ENCODE peak calls at places on chromosome 17, in nine cellular contexts. M is CD4-positive, alpha-beta memory T cell; G is mammary epithelial cell; K is cardiac muscle cell; X is keratinocyte; Z is neural progenitor cell; S is tibial artery; P is iPS DF 6.9; D is thoracic aorta. A is an unnamed sample.

GRCh38 chr17:45246861-45247428 is 14.9 kb downstream of the SPATA32 start:
- DNase-seq in M (no peak), G (no peak), K (peak; percentile 71), X (no peak), Z (peak; percentile 89), S (no peak), P (no peak), D (no peak), A (no peak)

GRCh38 chr17:14228903-14229302 is 7.8 kb downstream of the CDRT15 start:
- DNase-seq in M (no peak), G (no peak), K (no peak), X (no peak), Z (no peak), S (no peak), P (no peak), D (no peak), A (no peak)

GRCh38 chr17:2854662-2855061 is 58.4 kb downstream of the RAP1GAP2 start:
- DNase-seq in M (no peak), G (peak; percentile 11), K (no peak), X (no peak), Z (no peak), S (no peak), P (no peak), D (no peak), A (no peak)

GRCh38 chr17:41773731-41774193 is 12.7 kb downstream of the JUP start:
- DNase-seq in M (no peak), G (peak; percentile 74), K (peak; percentile 20), X (no peak), Z (no peak), S (no peak), P (no peak), D (no peak), A (no peak)

GRCh38 chr17:57599271-57600045 is 145.6 kb downstream of the CCDC182 start:
- DNase-seq in M (peak; percentile 29), G (no peak), K (no peak), X (no peak), Z (no peak), S (no peak), P (no peak), D (no peak), A (no peak)

GRCh38 chr17:35448214-35448898 is at the start of gene SLFN13:
- DNase-seq in M (peak; percentile 80), G (peak; percentile 71), K (peak; percentile 67), X (peak; percentile 17), Z (peak; percentile 56), S (peak; percentile 75), P (no peak), D (no peak), A (peak; percentile 73)

GRCh38 chr17:50219345-50219744 is 17.9 kb upstream of the COL1A1 start:
- DNase-seq in M (no peak), G (peak; percentile 86), K (no peak), X (no peak), Z (no peak), S (no peak), P (no peak), D (no peak), A (no peak)

GRCh38 chr17:42922335-42922734 is 21.7 kb downstream of the G6PC1 start:
- DNase-seq in M (no peak), G (no peak), K (peak; percentile 1), X (no peak), Z (no peak), S (no peak), P (no peak), D (no peak), A (no peak)

GRCh38 chr17:63402808-63403207 is 43.3 kb downstream of the CYB561 start:
- DNase-seq in M (no peak), G (no peak), K (no peak), X (no peak), Z (no peak), S (no peak), P (no peak), D (no peak), A (no peak)

GRCh38 chr17:46952115-46952514 is 26.9 kb downstream of the RPRML start:
- DNase-seq in M (no peak), G (no peak), K (no peak), X (no peak), Z (no peak), S (no peak), P (no peak), D (no peak), A (no peak)

GRCh38 chr17:8031950-8032349 is 6.9 kb upstream of the ALOX15B start:
- DNase-seq in M (no peak), G (no peak), K (no peak), X (no peak), Z (no peak), S (no peak), P (no peak), D (no peak), A (no peak)

GRCh38 chr17:17104036-17104435 is 61.8 kb downstream of the MPRIP start:
- DNase-seq in M (no peak), G (no peak), K (no peak), X (no peak), Z (no peak), S (no peak), P (no peak), D (no peak), A (peak; percentile 29)

GRCh38 chr17:40910441-40910841 is 25.4 kb upstream of the KRT20 start:
- DNase-seq in M (no peak), G (peak; percentile 84), K (no peak), X (no peak), Z (no peak), S (no peak), P (no peak), D (no peak), A (no peak)

GRCh38 chr17:42843358-42843934 is 934 bp upstream of the AOC2 start:
- DNase-seq in M (peak; percentile 16), G (peak; percentile 42), K (peak; percentile 63), X (no peak), Z (peak; percentile 72), S (no peak), P (no peak), D (no peak), A (no peak)

GRCh38 chr17:38815576-38816193 is 9.4 kb downstream of the CWC25 start:
- DNase-seq in M (peak; percentile 8), G (peak; percentile 46), K (no peak), X (no peak), Z (no peak), S (no peak), P (no peak), D (no peak), A (no peak)
- H3K27ac ChIP-seq in M (no peak overlapping the region), G (no peak overlapping the region), K (no peak overlapping the region), X (no peak overlapping the region), Z (no peak overlapping the region), S (no peak overlapping the region), P (no peak overlapping the region), D (no peak overlapping the region), A (no peak overlapping the region)

DNA sequence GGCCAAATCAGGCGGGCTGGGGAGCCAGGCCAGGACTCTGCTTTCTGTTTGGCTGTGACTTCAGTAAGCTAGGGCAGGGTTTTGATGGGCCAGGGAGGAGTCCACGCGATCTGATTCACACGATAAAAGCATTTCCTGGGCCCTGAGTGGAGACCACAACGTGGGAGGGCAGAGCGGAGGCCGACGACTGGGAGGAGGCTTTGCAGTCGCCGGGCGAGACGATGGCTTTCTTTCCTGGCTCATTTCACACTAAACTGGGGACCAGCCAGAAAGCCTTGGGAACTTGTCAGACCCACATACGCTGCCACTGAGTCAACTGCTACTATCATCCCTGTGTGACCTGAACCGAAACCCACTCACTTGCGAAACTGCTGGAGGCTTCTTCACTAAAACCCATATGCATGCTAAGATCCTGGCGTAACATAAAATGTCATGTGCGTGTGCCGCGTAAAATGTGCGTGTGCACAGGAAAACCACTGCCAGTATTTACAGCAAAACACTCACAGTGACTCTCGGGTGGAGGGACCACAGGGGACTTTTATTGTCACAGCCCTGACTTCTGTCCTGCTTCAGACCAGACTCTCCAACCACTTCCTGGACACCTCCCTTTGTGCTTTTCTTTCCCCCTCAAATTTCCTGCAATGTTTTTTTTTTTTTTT is 14.2 kb upstream of the RHBDF2 start:
- DNase-seq in M (peak; percentile 94), G (peak; percentile 91), K (no peak), X (no peak), Z (no peak), S (peak; percentile 91), P (no peak), D (peak; percentile 72), A (peak; percentile 85)
- H3K4me3 ChIP-seq in M (peak overlapping the region; percentile 20), G (no peak overlapping the region), K (no peak overlapping the region), X (peak overlapping the region; percentile 2), Z (no peak overlapping the region), S (peak overlapping the region; percentile 36), P (no peak overlapping the region), D (peak overlapping the region; percentile 64), A (peak overlapping the region; percentile 49)

DNA sequence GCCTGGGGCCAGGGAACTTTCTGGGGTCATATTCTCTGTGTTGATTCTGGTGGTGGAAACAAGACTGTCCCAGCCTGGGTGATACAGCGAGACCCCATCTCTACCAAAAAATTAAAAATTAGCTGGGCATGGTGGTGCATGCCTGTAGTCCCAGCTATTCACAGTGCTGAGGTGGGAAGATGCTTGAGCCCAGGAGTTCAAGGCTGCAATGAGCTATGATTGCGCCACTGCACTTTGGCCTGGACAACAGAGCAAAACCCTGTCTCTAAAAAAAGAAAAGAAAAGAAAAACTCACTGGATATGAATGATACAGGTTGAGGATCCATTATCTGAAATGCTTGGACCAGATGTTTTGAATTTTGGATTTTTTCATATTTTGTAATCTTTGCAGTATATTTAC is 13.6 kb downstream of the SCGB1C2 start:
- DNase-seq in M (no peak), G (no peak), K (no peak), X (no peak), Z (no peak), S (no peak), P (no peak), D (no peak), A (no peak)
- H3K27ac ChIP-seq in M (no peak overlapping the region), G (no peak overlapping the region), K (no peak overlapping the region), X (no peak overlapping the region), Z (no peak overlapping the region), S (no peak overlapping the region), P (no peak overlapping the region), D (no peak overlapping the region), A (no peak overlapping the region)

DNA sequence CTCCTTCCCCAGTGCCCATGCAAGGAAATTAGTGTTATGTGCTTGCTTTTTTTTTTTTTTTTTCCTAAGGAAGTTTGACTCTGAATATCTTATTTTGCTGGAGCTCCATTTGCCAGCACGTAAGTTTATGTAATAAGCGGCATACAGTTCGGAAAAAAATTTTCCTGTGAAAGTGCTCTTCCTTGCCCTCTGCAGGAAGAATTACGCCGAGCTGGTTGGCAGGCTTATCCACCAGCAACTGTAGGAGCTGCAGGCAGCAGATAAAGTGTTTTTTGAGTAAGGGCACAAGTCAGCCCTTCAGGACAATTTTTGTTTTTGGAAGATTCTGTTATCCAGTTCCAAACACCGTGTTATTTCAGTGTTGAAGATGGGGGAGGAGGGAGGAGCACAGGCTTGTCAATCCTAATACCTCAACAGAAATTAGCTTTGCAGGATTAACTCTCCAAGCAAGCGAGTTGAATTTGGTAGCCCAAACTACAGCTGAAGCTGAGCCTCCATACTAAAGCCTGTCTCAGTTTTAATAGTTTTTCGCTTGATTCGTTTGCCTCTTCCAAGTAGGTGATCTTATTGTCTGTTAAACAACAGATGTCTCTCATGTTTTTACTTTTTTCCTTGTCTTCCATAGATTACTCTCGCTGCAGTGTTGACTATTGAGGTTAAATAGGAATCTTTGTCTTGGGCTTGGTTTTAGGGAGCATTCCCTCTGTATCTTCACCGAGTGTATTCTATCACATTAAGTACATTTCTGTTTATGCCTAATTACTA is 1.1 kb downstream of the SPECC1 start:
- DNase-seq in M (peak; percentile 6), G (peak; percentile 42), K (peak; percentile 53), X (no peak), Z (peak; percentile 58), S (peak; percentile 80), P (no peak), D (no peak), A (no peak)
- H3K4me3 ChIP-seq in M (peak overlapping the region; percentile 57), G (peak overlapping the region; percentile 47), K (peak overlapping the region; percentile 46), X (peak overlapping the region; percentile 61), Z (peak overlapping the region; percentile 93), S (peak overlapping the region; percentile 67), P (peak overlapping the region; percentile 72), D (peak overlapping the region; percentile 80), A (peak overlapping the region; percentile 72)

GRCh38 chr17:72405662-72406230 is 284.9 kb downstream of the SOX9 start:
- DNase-seq in M (no peak), G (no peak), K (no peak), X (no peak), Z (no peak), S (no peak), P (no peak), D (no peak), A (no peak)
- H3K27ac ChIP-seq in M (no peak overlapping the region), G (peak overlapping the region; percentile 92), K (no peak overlapping the region), X (peak overlapping the region; percentile 92), Z (no peak overlapping the region), S (no peak overlapping the region), P (no peak overlapping the region), D (no peak overlapping the region), A (no peak overlapping the region)

A was measured in psoas muscle.